ENCODE peak calls at places on chromosomes 11 and 22, in six cellular contexts. E is IMR-90, H is K562, D is H1, U is HepG2, P is GM12878. M is an unnamed sample.
A peak's percentile ranks its signal among the peaks of the same experiment; 100 is the strongest.

GRCh38 chr11:46360878-46361277 is 13.6 kb downstream of the DGKZ start:
- DNase-seq in E (no peak), H (no peak), D (no peak), U (no peak), P (no peak), M (no peak)

GRCh38 chr11:35014352-35014751 is 97.9 kb downstream of the PDHX start:
- DNase-seq in E (peak; percentile 95), H (no peak), D (no peak), U (no peak), P (no peak), M (no peak)

GRCh38 chr11:117382746-117383145 is 55.1 kb downstream of the CEP164 start:
- DNase-seq in E (no peak), H (no peak), D (no peak), U (no peak), P (no peak), M (no peak)

GRCh38 chr22:22218302-22218701 is 26.3 kb upstream of the VPREB1 start:
- DNase-seq in E (no peak), H (peak; percentile 39), D (no peak), U (no peak), P (no peak), M (no peak)

GRCh38 chr22:49437356-49437755 is 390.3 kb downstream of the BRD1 start:
- DNase-seq in E (no peak), H (no peak), D (no peak), U (no peak), P (no peak), M (no peak)

GRCh38 chr22:35540600-35541253 is at the start of gene RASD2:
- DNase-seq in E (peak; percentile 19), H (peak; percentile 26), D (no peak), U (no peak), P (no peak), M (peak; percentile 51)

GRCh38 chr11:94185387-94186084 is 56.9 kb downstream of the PANX1 start:
- DNase-seq in E (peak; percentile 93), H (no peak), D (no peak), U (no peak), P (no peak), M (no peak)

GRCh38 chr11:98003606-98004371 is 1017.0 kb upstream of the CNTN5 start:
- DNase-seq in E (no peak), H (no peak), D (no peak), U (no peak), P (no peak), M (no peak)

GRCh38 chr11:67265633-67266423 is 445 bp upstream of the GRK2 start:
- DNase-seq in E (peak; percentile 33), H (no peak), D (no peak), U (peak; percentile 44), P (no peak), M (peak; percentile 76)

GRCh38 chr11:4090258-4090657 is 4.3 kb upstream of the RRM1 start:
- DNase-seq in E (no peak), H (no peak), D (no peak), U (no peak), P (no peak), M (no peak)

GRCh38 chr11:120135838-120136237 is 2.1 kb downstream of the TRIM29 start:
- DNase-seq in E (no peak), H (no peak), D (no peak), U (no peak), P (no peak), M (no peak)

GRCh38 chr22:31575190-31575589 is 78.9 kb downstream of the SFI1 start:
- DNase-seq in E (no peak), H (no peak), D (no peak), U (no peak), P (no peak), M (no peak)

GRCh38 chr11:68673291-68673930 is 10.9 kb upstream of the GAL start:
- DNase-seq in E (no peak), H (no peak), D (no peak), U (no peak), P (no peak), M (no peak)

GRCh38 chr11:17766590-17766989 is 32.0 kb downstream of the KCNC1 start:
- DNase-seq in E (no peak), H (no peak), D (no peak), U (no peak), P (no peak), M (peak; percentile 20)

GRCh38 chr22:26669060-26669481 is 11.7 kb downstream of the MIAT start:
- DNase-seq in E (peak; percentile 63), H (no peak), D (no peak), U (peak; percentile 32), P (no peak), M (peak; percentile 76)

GRCh38 chr11:88303037-88303436 is 34.5 kb downstream of the CTSC start:
- DNase-seq in E (no peak), H (no peak), D (no peak), U (no peak), P (peak; percentile 64), M (no peak)
- TF ChIP-seq RFX5 in E (no peak), H (no peak), D (no peak), U (no peak), P (no peak), M (no peak)

DNA sequence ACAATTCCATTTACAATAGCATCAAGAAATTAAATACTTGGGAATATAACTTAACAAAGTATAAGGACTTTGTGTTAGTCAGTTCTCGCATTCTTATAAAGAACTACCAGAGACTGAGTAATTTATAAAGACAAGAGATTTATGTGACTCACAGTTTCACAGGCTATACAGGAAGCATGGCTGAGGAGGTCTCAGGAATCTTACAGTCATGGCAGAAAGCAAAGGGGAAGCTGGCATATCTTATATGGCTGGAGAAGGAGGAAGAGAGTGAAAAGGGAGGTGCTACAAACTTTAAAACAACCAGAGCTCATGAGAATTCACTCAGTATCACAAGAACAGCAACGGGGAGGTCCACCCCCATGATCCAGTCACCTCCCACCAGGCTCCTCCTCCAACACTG is 32.1 kb upstream of the CCDC134 start:
- DNase-seq in E (peak; percentile 34), H (no peak), D (no peak), U (no peak), P (no peak), M (no peak)
- TF ChIP-seq RFX5 in E (no peak), H (no peak), D (no peak), U (no peak), P (no peak), M (no peak)

DNA sequence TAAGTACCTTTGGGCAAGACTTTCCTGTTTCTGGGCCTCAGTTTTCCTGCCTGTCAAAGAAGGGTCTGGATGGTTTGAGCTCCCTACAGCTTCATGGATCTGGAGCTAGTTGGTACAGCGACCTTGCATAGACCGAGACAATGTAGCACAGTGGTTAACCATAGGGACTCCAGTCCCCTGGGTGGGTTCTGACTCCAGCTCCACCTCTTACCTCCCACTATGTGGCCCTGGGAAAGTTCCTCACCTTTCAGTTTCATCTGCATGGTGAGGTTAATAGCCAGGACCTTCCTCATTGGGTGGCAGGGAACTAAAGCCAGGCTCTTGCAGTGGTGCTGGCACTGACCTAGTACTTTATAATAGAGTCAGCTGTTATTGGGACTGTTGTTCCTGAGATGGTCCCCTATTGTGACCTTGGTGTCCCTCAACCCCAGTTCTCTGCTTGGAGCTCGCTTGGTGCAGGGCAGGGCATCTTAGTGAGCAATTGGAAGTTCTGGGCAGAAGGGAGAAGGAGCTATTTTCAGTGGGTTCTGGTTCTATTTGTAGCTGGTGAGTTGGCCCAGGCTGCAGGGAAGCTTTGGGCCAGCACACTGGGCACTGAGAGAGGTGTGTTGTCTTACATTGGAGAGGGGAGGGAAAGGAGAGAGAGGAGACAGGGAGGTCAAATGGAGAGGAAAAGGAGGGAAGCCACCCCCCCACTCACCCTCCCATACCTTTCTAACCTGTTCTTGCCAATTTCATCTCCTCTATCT is 10.7 kb upstream of the MTMR3 start:
- DNase-seq in E (no peak), H (no peak), D (no peak), U (no peak), P (no peak), M (no peak)
- TF ChIP-seq RFX5 in E (no peak), H (no peak), D (no peak), U (no peak), P (no peak), M (no peak)

GRCh38 chr11:76628408-76628947 is 42.1 kb downstream of the LRRC32 start:
- DNase-seq in E (no peak), H (no peak), D (no peak), U (no peak), P (no peak), M (no peak)
- TF ChIP-seq RFX5 in E (no peak), H (no peak), D (no peak), U (no peak), P (no peak), M (no peak)

DNA sequence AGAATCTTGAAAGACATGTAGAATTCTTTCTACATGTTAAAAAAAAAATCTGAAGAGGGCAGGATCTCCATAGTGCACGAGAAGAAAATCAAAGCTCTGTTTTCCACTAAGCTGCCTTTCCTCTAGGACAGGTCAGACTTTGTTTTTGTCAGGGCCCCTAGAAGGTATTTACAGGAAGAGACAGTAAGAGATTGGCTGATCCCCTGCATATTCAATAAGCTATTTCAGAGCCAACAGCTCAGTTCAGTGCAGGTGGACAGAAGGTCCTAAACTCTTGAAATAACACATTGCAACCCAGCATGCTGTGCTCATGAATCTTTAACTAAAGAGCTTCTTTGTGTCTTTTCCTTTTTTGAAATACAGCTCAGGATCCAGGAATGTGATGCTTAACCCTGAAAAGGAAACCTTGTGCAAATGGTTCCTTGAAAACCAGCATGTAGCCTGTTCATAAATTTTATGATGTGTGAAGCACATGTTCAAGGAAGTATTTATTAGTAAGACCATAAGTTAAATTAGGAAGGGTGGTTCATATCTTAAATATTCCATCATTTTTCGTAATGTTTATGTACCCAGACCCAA is 43.9 kb downstream of the BBOX1 start:
- DNase-seq in E (peak; percentile 30), H (no peak), D (peak; percentile 5), U (no peak), P (no peak), M (no peak)
- TF ChIP-seq RFX5 in E (no peak), H (no peak), D (no peak), U (no peak), P (no peak), M (no peak)

GRCh38 chr11:100930185-100930778 is 199.3 kb downstream of the PGR start:
- DNase-seq in E (peak; percentile 81), H (peak; percentile 10), D (no peak), U (peak; percentile 46), P (no peak), M (peak; percentile 25)

GRCh38 chr11:100928426-100928825 is 201.2 kb downstream of the PGR start:
- DNase-seq in E (no peak), H (no peak), D (no peak), U (no peak), P (no peak), M (no peak)

GRCh38 chr11:100936781-100937180 is 192.8 kb downstream of the PGR start:
- DNase-seq in E (no peak), H (no peak), D (no peak), U (no peak), P (no peak), M (no peak)

GRCh38 chr11:100929377-100929776 is 200.2 kb downstream of the PGR start:
- DNase-seq in E (peak; percentile 81), H (no peak), D (no peak), U (no peak), P (no peak), M (no peak)

DNA sequence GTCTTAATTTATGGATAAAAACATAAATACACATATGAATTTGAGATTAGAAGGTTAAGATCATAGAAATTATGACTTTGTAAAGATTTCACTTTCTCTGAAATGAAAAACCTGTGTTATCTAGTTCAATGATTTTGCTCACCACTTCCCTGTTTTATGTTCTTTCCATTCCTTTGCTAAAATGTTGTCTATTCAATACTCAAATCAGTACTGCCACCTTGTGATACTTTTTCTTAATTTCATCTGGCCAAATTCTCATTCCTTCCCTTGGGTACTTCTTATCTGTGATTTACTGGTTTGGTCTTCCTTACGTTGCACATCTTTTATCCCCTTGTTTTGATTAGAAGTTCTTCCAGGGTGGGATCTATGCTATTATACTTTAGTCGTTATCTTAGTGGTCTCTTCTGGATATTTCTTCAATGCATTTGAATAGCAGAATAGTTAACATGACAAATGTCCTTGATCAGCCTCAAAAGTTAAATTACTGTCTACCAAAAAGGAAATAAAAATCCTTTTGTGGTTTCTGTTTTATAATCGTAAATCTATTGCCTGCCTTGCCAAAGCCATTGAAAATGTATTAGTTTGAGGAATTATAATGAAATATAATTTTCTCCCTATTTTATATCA is 197.0 kb downstream of the PGR start:
- DNase-seq in E (peak; percentile 55), H (no peak), D (no peak), U (peak; percentile 9), P (no peak), M (peak; percentile 17)
- TF ChIP-seq RFX5 in E (no peak), H (no peak), D (no peak), U (no peak), P (no peak), M (no peak)

M was measured in A549.